ENCODE peak calls at places on chromosomes 7 and 10, in four cellular contexts. B is lung, H is cardiac fibroblast, P is cardiac muscle cell. F is an unnamed sample.

GRCh38 chr7:90710466-90710850 is 114.3 kb downstream of the CDK14 start:
- DNase-seq in P (no peak), B (no peak), H (no peak), F (no peak)

GRCh38 chr10:126169899-126170298 is 218.4 kb downstream of the ADAM12 start:
- DNase-seq in P (no peak), H (no peak), B (no peak), F (no peak)

GRCh38 chr7:33774762-33775523 is 130.4 kb upstream of the BMPER start:
- DNase-seq in P (peak; percentile 32), H (peak; percentile 99), B (peak; percentile 44), F (peak; percentile 98)

GRCh38 chr10:22666287-22667092 is 47.9 kb downstream of the PIP4K2A start:
- DNase-seq in P (peak; percentile 36), H (peak; percentile 47), B (no peak), F (peak; percentile 81)

GRCh38 chr10:124176309-124177179 is 83.1 kb upstream of the CHST15 start:
- DNase-seq in B (no peak), H (peak; percentile 22), P (no peak), F (peak; percentile 89)

GRCh38 chr10:112379635-112380296 is 5.8 kb downstream of the ACSL5 start:
- DNase-seq in B (no peak), H (peak; percentile 15), P (no peak), F (no peak)

GRCh38 chr7:29642494-29643155 is 79.0 kb downstream of the PRR15 start:
- DNase-seq in P (no peak), H (peak; percentile 20), B (no peak), F (no peak)

GRCh38 chr7:155589001-155589980 is 42.9 kb upstream of the CNPY1 start:
- DNase-seq in P (no peak), B (no peak), H (no peak), F (no peak)

GRCh38 chr7:134500406-134500805 is 27.0 kb upstream of the AKR1B10 start:
- DNase-seq in H (no peak), P (no peak), B (no peak), F (no peak)

GRCh38 chr10:76879116-76879706 is 758.4 kb downstream of the KCNMA1 start:
- DNase-seq in B (no peak), P (no peak), H (no peak), F (no peak)

DNA sequence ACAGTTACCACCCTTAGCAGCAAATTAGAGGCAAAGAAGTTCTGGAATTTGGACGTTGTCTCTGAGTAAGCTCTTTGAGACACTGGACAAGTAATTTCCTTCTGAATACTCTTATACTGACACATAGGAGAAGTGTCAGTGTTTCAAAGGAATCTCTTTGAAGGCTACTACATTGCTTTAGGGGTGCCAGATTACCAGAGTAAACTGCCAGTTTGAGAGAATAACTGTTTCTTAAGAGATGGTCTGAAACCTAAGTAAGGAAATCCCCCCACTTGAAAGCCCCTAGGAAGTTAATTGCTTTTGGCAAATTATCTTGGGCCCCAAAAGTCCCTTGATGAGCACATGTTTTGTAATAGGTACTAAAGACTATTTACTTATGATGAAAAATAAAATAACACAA is 3.4 kb downstream of the FAS start:
- DNase-seq in B (no peak), H (peak; percentile 62), P (no peak), F (no peak)
- H3K4me3 ChIP-seq in B (no peak overlapping the region), H (peak overlapping the region; percentile 90), P (no peak overlapping the region), F (no peak overlapping the region)

DNA sequence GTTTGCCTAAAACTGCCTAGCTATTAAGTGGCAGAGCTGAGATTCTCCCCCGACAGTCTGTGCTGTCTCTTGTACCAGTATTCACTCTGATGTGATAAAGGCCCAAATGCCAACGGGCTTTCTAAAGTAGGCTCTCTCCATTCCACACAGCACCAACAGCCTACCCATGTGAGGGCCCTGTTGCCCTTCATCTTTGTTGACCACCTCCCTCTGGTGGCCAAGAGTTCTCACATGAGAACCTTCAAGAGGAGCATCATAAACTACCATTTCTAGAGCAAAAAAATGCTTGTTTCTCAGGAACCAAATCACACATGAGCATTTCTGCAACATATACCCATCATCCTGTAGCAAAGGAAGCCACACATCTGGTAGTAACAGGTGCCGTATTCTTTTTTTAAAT is 185.8 kb downstream of the GRM8 start:
- DNase-seq in P (peak; percentile 25), H (no peak), B (no peak), F (no peak)
- TF ChIP-seq CTCF in P (no peak), H (no peak), B (no peak), F (no peak)

GRCh38 chr7:151246161-151247015 is 2.1 kb downstream of the SMARCD3 start:
- DNase-seq in P (peak; percentile 5), H (no peak), B (no peak), F (peak; percentile 39)
- H3K4me3 ChIP-seq in P (peak overlapping the region; percentile 100), H (no peak overlapping the region), B (no peak overlapping the region), F (peak overlapping the region; percentile 76)

GRCh38 chr7:102300643-102301211 is 14.1 kb downstream of the SH2B2 start:
- DNase-seq in B (no peak), H (no peak), P (peak; percentile 73), F (no peak)
- TF ChIP-seq CTCF in B (no peak), H (no peak), P (peak; percentile 33), F (peak; percentile 32)

GRCh38 chr10:72318383-72319262 is 36.1 kb downstream of the DNAJB12 start:
- DNase-seq in H (no peak), P (no peak), B (no peak), F (peak; percentile 40)
- H3K4me3 ChIP-seq in H (no peak overlapping the region), P (no peak overlapping the region), B (no peak overlapping the region), F (no peak overlapping the region)

GRCh38 chr7:117974891-117975290 is 101.7 kb upstream of the CTTNBP2 start:
- DNase-seq in H (no peak), B (no peak), P (no peak), F (no peak)
- TF ChIP-seq CTCF in H (no peak), B (no peak), P (no peak), F (no peak)